ENCODE peak calls at places on chromosomes 13 and 19, in five cellular contexts. Y, J, T, B and P are unnamed samples.

GRCh38 chr19:14440049-14440448 is 6.9 kb downstream of the PKN1 start:
- DNase-seq in T (peak; percentile 85), B (peak; percentile 72), J (no peak), Y (no peak), P (no peak)

GRCh38 chr13:77832339-77833100 is 86.1 kb downstream of the EDNRB start:
- DNase-seq in B (no peak), T (no peak), Y (peak; percentile 86), J (no peak), P (no peak)

GRCh38 chr19:5479958-5480357 is 24.7 kb downstream of the ZNRF4 start:
- DNase-seq in J (no peak), B (no peak), Y (no peak), T (no peak), P (no peak)

GRCh38 chr19:37718357-37718756 is 1.2 kb downstream of the ZNF607 start:
- DNase-seq in Y (no peak), J (no peak), B (no peak), T (no peak), P (no peak)

GRCh38 chr19:16095071-16095571 is 16.6 kb upstream of the RAB8A start:
- DNase-seq in J (no peak), T (peak; percentile 64), B (no peak), Y (no peak), P (no peak)

GRCh38 chr13:67308004-67308772 is 78.1 kb upstream of the PCDH9 start:
- DNase-seq in J (no peak), B (no peak), T (no peak), Y (no peak), P (peak; percentile 25)

GRCh38 chr13:52356327-52356726 is 49.6 kb downstream of the THSD1 start:
- DNase-seq in T (no peak), J (no peak), Y (peak; percentile 34), B (no peak), P (peak; percentile 57)

GRCh38 chr13:110249326-110249725 is 57.6 kb downstream of the COL4A1 start:
- DNase-seq in B (no peak), T (peak; percentile 63), Y (no peak), J (no peak), P (no peak)

GRCh38 chr13:110799246-110800236 is 86.0 kb downstream of the ING1 start:
- DNase-seq in T (peak; percentile 74), B (no peak), J (no peak), Y (peak; percentile 96), P (no peak)

GRCh38 chr13:21837841-21838551 is 167.1 kb downstream of the FGF9 start:
- DNase-seq in Y (no peak), T (no peak), B (no peak), J (no peak), P (no peak)

GRCh38 chr13:41675306-41675705 is 218.0 kb downstream of the RGCC start:
- DNase-seq in T (no peak), Y (peak; percentile 53), B (no peak), J (no peak), P (no peak)

GRCh38 chr13:24183741-24184182 is 23.2 kb downstream of the SPATA13 start:
- DNase-seq in B (no peak), Y (no peak), T (no peak), J (no peak), P (no peak)

GRCh38 chr13:111286162-111286561 is 34.3 kb upstream of the TEX29 start:
- DNase-seq in T (no peak), B (no peak), Y (no peak), J (no peak), P (no peak)

GRCh38 chr19:57776764-57777296 is 7.4 kb downstream of the ZNF586 start:
- DNase-seq in J (no peak), B (no peak), T (no peak), Y (no peak), P (no peak)

GRCh38 chr13:30341815-30342570 is 34.6 kb upstream of the KATNAL1 start:
- DNase-seq in B (peak; percentile 85), J (no peak), Y (peak; percentile 87), T (peak; percentile 94), P (peak; percentile 37)

GRCh38 chr13:42363941-42364612 is 92.1 kb downstream of the AKAP11 start:
- DNase-seq in T (no peak), B (no peak), Y (peak; percentile 37), J (no peak), P (peak; percentile 7)

GRCh38 chr19:33724021-33724722 is 72.5 kb upstream of the KCTD15 start:
- DNase-seq in T (no peak), Y (no peak), B (no peak), J (no peak), P (no peak)

GRCh38 chr19:29667941-29668340 is 2.7 kb downstream of the PLEKHF1 start:
- DNase-seq in T (no peak), Y (no peak), J (no peak), B (peak; percentile 59), P (no peak)

GRCh38 chr13:38967446-38967845 is 23.2 kb downstream of the STOML3 start:
- DNase-seq in Y (no peak), B (no peak), J (no peak), T (no peak), P (no peak)

GRCh38 chr19:7860166-7860901 is 13.9 kb downstream of the PRR36 start:
- DNase-seq in J (no peak), T (no peak), Y (no peak), B (no peak), P (no peak)

GRCh38 chr13:37708101-37708500 is 109.5 kb upstream of the POSTN start:
- DNase-seq in Y (no peak), T (no peak), B (no peak), J (no peak), P (no peak)

GRCh38 chr19:15781659-15782058 is 5.8 kb upstream of the OR10H5 start:
- DNase-seq in T (no peak), Y (no peak), B (no peak), J (no peak), P (no peak)

GRCh38 chr13:109622006-109622405 is 164.4 kb downstream of the IRS2 start:
- DNase-seq in J (no peak), B (peak; percentile 30), T (no peak), Y (no peak), P (no peak)

GRCh38 chr19:56139847-56140582 is 1.1 kb upstream of the ZNF444 start:
- DNase-seq in T (no peak), B (no peak), J (no peak), Y (no peak), P (no peak)

GRCh38 chr19:45705115-45705514 is 12.6 kb downstream of the QPCTL start:
- DNase-seq in Y (no peak), T (no peak), J (no peak), B (no peak), P (no peak)

GRCh38 chr19:13086341-13086740 is 16.3 kb downstream of the LYL1 start:
- DNase-seq in Y (no peak), B (no peak), T (peak; percentile 54), J (no peak), P (no peak)

GRCh38 chr13:71870036-71870435 is 3.0 kb upstream of the DACH1 start:
- DNase-seq in J (no peak), T (no peak), Y (no peak), B (no peak), P (no peak)

GRCh38 chr13:84651288-84651687 is 769.0 kb upstream of the SLITRK1 start:
- DNase-seq in T (no peak), J (no peak), B (no peak), Y (peak; percentile 90), P (peak; percentile 80)

GRCh38 chr19:38433268-38433733 is at the start of gene RYR1:
- DNase-seq in B (peak; percentile 48), J (peak; percentile 68), T (peak; percentile 67), Y (peak; percentile 42), P (no peak)

GRCh38 chr19:50663280-50663790 is 14.1 kb downstream of the C19orf81 start:
- DNase-seq in T (no peak), Y (no peak), J (no peak), B (no peak), P (no peak)

DNA sequence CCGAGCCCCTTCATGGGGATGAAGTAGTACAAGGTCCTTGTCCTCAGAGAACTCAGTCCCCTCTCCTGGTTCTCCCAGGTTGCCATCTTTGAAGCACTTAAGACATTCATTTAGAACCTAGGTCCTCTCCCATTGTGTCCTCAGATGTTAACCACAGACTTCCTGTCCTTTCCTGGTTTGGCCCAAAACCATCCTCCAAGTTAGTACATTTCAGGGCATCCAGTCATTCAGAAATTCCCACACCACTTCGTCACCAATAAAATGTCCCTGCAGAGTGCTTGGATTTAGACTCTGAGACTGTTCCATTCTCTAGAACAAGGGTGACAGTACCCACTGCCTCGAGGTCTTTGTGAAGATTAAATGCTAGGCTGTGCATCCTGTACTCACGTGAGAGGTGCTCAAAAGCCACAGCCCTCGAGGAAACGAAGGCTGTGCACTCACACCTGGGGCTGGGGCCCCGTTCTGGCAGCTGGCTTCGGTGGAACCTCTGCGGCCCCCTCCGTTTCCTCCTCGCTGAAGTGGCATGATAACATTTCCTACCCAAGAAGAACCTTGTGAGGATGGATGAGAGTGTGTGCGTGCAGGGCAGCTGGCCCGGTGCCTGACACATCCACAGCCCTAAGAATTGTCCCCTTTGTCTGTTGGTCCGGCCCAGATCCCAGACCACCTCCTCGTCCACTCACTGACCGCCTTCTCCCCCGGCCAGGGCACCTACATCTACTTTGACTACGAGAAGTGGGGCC is 4.7 kb downstream of the LENG1 start:
- DNase-seq in B (no peak), Y (no peak), T (no peak), J (no peak), P (no peak)
- H3K36me3 ChIP-seq in B (peaks cover 85% of the 10 kb centered on the region), Y (peaks cover 48% of the 10 kb centered on the region), T (peaks cover 79% of the 10 kb centered on the region), J (peaks cover 84% of the 10 kb centered on the region), P (peaks cover 5% of the 10 kb centered on the region)

GRCh38 chr13:99350191-99350590 is 43.0 kb upstream of the GPR183 start:
- DNase-seq in Y (no peak), J (no peak), B (no peak), T (no peak), P (no peak)
- H3K36me3 ChIP-seq in Y (no peaks in the 10 kb centered on the region), J (peaks cover 57% of the 10 kb centered on the region), B (peaks cover 63% of the 10 kb centered on the region), T (peaks cover 20% of the 10 kb centered on the region), P (no peaks in the 10 kb centered on the region)

GRCh38 chr19:41322451-41322850 is 12.5 kb downstream of the CCDC97 start:
- DNase-seq in J (no peak), Y (no peak), T (no peak), B (no peak), P (no peak)

GRCh38 chr19:41320185-41320518 is 10.2 kb downstream of the CCDC97 start:
- DNase-seq in T (no peak), B (no peak), Y (no peak), J (no peak), P (no peak)

GRCh38 chr19:41320568-41320967 is 10.6 kb downstream of the CCDC97 start:
- DNase-seq in J (no peak), B (no peak), T (no peak), Y (no peak), P (no peak)

GRCh38 chr19:41321600-41322270 is 11.8 kb downstream of the CCDC97 start:
- DNase-seq in B (no peak), Y (peak; percentile 85), J (peak; percentile 51), T (no peak), P (no peak)

GRCh38 chr19:41321204-41321599 is 11.2 kb downstream of the CCDC97 start:
- DNase-seq in T (no peak), B (no peak), Y (no peak), J (no peak), P (no peak)
- H3K36me3 ChIP-seq in T (peaks cover 53% of the 10 kb centered on the region), B (peaks cover 65% of the 10 kb centered on the region), Y (peaks cover 17% of the 10 kb centered on the region), J (peaks cover 73% of the 10 kb centered on the region), P (peaks cover 3% of the 10 kb centered on the region)

GRCh38 chr13:113238542-113238941 is 29.1 kb downstream of the CUL4A start:
- DNase-seq in J (no peak), B (no peak), Y (peak; percentile 11), T (no peak), P (no peak)

GRCh38 chr13:113239357-113239756 is 29.9 kb downstream of the CUL4A start:
- DNase-seq in J (no peak), Y (no peak), T (no peak), B (no peak), P (no peak)

GRCh38 chr13:113243847-113244246 is 34.4 kb downstream of the CUL4A start:
- DNase-seq in T (no peak), Y (no peak), J (no peak), B (no peak), P (no peak)

GRCh38 chr13:113239986-113240385 is 30.6 kb downstream of the CUL4A start:
- DNase-seq in T (no peak), B (no peak), Y (no peak), J (no peak), P (no peak)
- H3K36me3 ChIP-seq in T (peaks cover 83% of the 10 kb centered on the region), B (peaks cover 98% of the 10 kb centered on the region), Y (peaks cover 62% of the 10 kb centered on the region), J (peaks cover 96% of the 10 kb centered on the region), P (no peaks in the 10 kb centered on the region)